ENCODE peak calls at places on chromosomes 2 and 18, in eight cellular contexts. Z is heart right ventricle; I is CD8-positive, alpha-beta memory T cell; L is neural progenitor cell; R is H9; F is Panc1; S is GM23248; K is psoas muscle. T is an unnamed sample.

GRCh38 chr2:45418532-45418931 is 192.5 kb downstream of the SRBD1 start:
- DNase-seq in Z (no peak), I (no peak), L (no peak), R (no peak), F (no peak), S (no peak), K (no peak), T (no peak)

GRCh38 chr2:119760237-119760807 is 600 bp downstream of the PTPN4 start:
- DNase-seq in Z (peak; percentile 13), I (no peak), L (no peak), R (peak; percentile 60), F (no peak), S (no peak), K (peak; percentile 26), T (no peak)

GRCh38 chr2:110755494-110756078 is 23.2 kb downstream of the ACOXL start:
- DNase-seq in Z (no peak), I (no peak), L (no peak), R (no peak), F (no peak), S (peak; percentile 34), K (no peak), T (no peak)

GRCh38 chr2:73117441-73117840 is 4.7 kb upstream of the RAB11FIP5 start:
- DNase-seq in Z (no peak), I (no peak), L (no peak), R (no peak), F (no peak), S (peak; percentile 52), K (no peak), T (no peak)

GRCh38 chr18:51235011-51235789 is 37.7 kb upstream of the MEX3C start:
- DNase-seq in Z (no peak), I (no peak), L (peak; percentile 4), R (no peak), F (no peak), S (peak; percentile 17), K (no peak), T (no peak)

GRCh38 chr2:172090044-172090946 is 5.0 kb downstream of the DLX1 start:
- DNase-seq in Z (no peak), I (no peak), L (peak; percentile 60), R (peak; percentile 77), F (no peak), S (no peak), K (no peak), T (no peak)

GRCh38 chr2:162520959-162521358 is 177.0 kb downstream of the GCA start:
- DNase-seq in Z (no peak), I (no peak), L (no peak), R (no peak), F (no peak), S (no peak), K (no peak), T (no peak)

GRCh38 chr18:9619545-9619944 is 5.2 kb upstream of the PPP4R1 start:
- DNase-seq in Z (no peak), I (no peak), L (no peak), R (no peak), F (no peak), S (peak; percentile 80), K (no peak), T (no peak)

GRCh38 chr18:36624451-36625167 is 204.2 kb downstream of the TPGS2 start:
- DNase-seq in Z (peak; percentile 32), I (no peak), L (no peak), R (no peak), F (no peak), S (no peak), K (no peak), T (no peak)

GRCh38 chr18:26721876-26722581 is 143.5 kb downstream of the AQP4 start:
- DNase-seq in Z (no peak), I (no peak), L (no peak), R (no peak), F (no peak), S (no peak), K (no peak), T (no peak)

GRCh38 chr2:180520206-180520605 is 460.2 kb upstream of the UBE2E3 start:
- DNase-seq in Z (no peak), I (no peak), L (no peak), R (no peak), F (no peak), S (peak; percentile 28), K (no peak), T (no peak)

GRCh38 chr2:46771309-46771708 is 144.3 kb downstream of the MCFD2 start:
- DNase-seq in Z (no peak), I (no peak), L (no peak), R (no peak), F (no peak), S (peak; percentile 40), K (no peak), T (no peak)

GRCh38 chr2:85753035-85753524 is 711 bp upstream of the ATOH8 start:
- DNase-seq in Z (no peak), I (no peak), L (peak; percentile 66), R (no peak), F (no peak), S (peak; percentile 84), K (no peak), T (no peak)

GRCh38 chr2:147789287-147789686 is 55.5 kb upstream of the ACVR2A start:
- DNase-seq in Z (no peak), I (no peak), L (no peak), R (no peak), F (no peak), S (peak; percentile 13), K (no peak), T (no peak)

DNA sequence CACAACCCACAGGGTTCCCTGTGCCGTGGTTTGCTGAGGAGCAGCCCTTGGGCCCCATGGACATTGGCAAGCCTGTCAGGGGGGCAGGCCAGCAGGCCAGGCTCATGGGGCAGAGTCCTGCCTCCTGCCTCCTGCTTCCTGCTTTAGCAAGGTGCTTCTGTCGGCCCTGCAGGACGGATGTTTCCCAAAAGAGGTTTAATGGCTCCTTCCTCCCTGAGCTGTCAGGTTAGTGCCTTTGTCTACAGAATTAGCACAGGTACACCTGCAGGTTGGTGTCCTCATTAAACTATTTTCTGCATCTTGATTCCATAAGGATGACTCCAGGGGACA is 152.3 kb downstream of the TTC32 start:
- DNase-seq in Z (no peak), I (no peak), L (no peak), R (no peak), F (no peak), S (no peak), K (no peak), T (peak; percentile 44)
- H3K4me1 ChIP-seq in Z (no peaks in the 10 kb centered on the region), I (no peaks in the 10 kb centered on the region), L (no peaks in the 10 kb centered on the region), R (no peaks in the 10 kb centered on the region), F (no peaks in the 10 kb centered on the region), S (peaks cover 6% of the 10 kb centered on the region), K (peaks cover 10% of the 10 kb centered on the region), T (no peaks in the 10 kb centered on the region)

GRCh38 chr18:62925031-62925688 is 209.8 kb downstream of the PHLPP1 start:
- DNase-seq in Z (no peak), I (no peak), L (no peak), R (no peak), F (no peak), S (peak; percentile 56), K (no peak), T (no peak)

GRCh38 chr18:62914868-62915267 is 199.5 kb downstream of the PHLPP1 start:
- DNase-seq in Z (no peak), I (no peak), L (no peak), R (no peak), F (no peak), S (no peak), K (no peak), T (no peak)

GRCh38 chr18:62918361-62918760 is 203.0 kb downstream of the PHLPP1 start:
- DNase-seq in Z (no peak), I (no peak), L (no peak), R (no peak), F (no peak), S (no peak), K (no peak), T (no peak)

DNA sequence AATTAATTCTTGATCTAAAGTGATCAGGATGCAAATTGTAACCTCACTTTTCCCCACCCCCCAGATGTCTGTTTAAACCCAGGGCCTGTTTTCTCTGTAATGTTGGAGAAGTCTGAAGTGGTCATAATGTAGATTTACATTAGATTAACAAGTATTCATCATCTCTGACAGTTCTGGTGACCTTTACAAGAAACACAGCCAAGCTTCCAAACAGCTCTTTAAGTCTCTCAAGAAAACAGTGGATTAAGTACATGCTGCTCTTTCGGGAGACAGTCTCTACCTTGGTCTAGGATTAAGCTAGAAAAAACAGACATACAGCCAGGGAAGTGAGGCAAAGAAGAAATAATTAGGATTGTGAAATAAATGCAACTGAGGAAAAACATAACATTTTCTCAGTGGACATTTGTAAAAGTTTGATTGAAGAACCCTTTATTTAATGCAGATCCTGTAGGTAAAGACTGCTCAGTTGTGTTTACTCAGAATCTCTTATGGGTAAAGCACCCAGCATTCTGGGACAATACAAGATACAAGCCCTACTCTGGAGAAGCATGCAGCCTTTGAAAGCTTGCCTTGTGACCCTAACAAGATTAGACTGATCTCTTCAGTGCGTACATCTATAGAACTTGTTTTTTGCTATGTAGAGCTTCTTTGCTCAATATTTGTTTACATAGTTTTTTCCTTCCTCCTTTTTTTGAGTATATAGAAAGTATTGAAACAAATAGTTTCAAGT is 203.9 kb downstream of the PHLPP1 start:
- DNase-seq in Z (no peak), I (no peak), L (peak; percentile 12), R (no peak), F (no peak), S (no peak), K (no peak), T (no peak)
- H3K4me1 ChIP-seq in Z (no peaks in the 10 kb centered on the region), I (no peaks in the 10 kb centered on the region), L (peaks cover 12% of the 10 kb centered on the region), R (no peaks in the 10 kb centered on the region), F (no peaks in the 10 kb centered on the region), S (no peaks in the 10 kb centered on the region), K (no peaks in the 10 kb centered on the region), T (no peaks in the 10 kb centered on the region)

DNA sequence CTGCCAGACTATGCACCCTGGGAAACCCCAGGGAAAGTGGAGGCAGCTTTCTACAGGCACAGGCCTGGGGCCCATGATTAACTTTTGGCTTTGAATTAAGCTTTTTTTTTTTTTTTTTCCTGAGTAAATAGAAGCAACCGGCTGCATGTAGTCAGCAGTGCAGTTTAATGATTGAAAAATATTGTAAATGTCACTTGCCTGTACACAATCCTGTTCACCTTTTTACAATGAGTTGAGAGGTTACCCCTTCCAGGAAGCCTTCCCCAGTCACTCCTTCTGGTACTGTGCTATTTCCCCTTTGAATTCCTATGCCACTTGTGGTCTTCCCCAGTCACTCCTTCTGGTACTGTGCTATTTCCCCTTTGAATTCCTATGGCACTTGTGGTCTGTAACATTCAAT is 475.6 kb downstream of the TDRD15 start:
- DNase-seq in Z (no peak), I (no peak), L (no peak), R (no peak), F (no peak), S (no peak), K (no peak), T (no peak)
- H3K4me1 ChIP-seq in Z (no peaks in the 10 kb centered on the region), I (no peaks in the 10 kb centered on the region), L (no peaks in the 10 kb centered on the region), R (no peaks in the 10 kb centered on the region), F (no peaks in the 10 kb centered on the region), S (no peaks in the 10 kb centered on the region), K (no peaks in the 10 kb centered on the region), T (no peaks in the 10 kb centered on the region)

DNA sequence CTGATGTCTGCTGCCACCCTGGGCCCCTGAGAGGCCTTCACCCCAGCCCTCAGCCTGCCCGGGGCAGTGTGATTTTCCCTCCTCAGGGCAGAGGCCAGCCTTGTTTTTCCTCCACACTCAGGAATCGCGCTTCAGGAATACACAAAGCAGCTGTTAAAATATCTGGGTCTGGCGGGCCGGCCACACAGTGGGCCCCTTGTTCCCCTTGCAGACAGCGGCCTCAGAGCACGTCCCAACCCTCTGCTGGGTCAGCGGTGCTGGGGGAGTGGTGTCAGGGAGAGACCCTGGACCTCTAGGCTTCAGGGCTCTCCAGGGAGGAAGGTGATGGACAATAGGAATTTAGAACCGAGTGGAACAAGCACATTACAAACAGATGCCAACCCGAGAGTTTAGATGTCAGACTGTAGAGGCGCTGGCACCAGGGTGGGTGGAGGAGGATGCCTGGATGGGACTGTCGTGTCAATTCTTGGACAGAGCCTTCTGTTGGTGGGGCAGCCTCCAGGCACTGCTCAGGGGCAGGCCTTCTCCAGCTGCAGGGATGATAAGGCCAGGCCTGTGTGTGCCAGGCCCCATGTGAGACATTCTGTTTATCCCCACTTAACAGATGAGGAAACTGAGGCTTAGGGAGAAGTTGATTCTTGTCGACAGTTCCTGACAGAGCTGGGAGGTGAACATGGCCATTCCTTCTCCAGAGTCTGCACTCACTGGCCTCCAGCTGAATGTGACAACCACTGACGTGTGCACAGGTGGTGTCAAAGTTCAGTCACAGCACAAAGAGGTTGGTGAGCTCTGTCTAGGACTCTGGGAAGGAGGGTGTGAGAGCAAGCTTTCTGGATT is 52.1 kb downstream of the GLI2 start:
- DNase-seq in Z (no peak), I (no peak), L (no peak), R (no peak), F (no peak), S (no peak), K (no peak), T (no peak)
- H3K4me1 ChIP-seq in Z (peaks cover 5% of the 10 kb centered on the region), I (no peaks in the 10 kb centered on the region), L (peaks cover 73% of the 10 kb centered on the region), R (peaks cover 37% of the 10 kb centered on the region), F (no peaks in the 10 kb centered on the region), S (peaks cover 9% of the 10 kb centered on the region), K (peaks cover 5% of the 10 kb centered on the region), T (peaks cover 5% of the 10 kb centered on the region)